ENCODE peak calls at places on chromosome 12, in nine cellular contexts. I, Q, Z, U, T, L, O, F and B are unnamed samples.

GRCh38 chr12:4431436-4431835 is 14.2 kb downstream of the FGF6 start:
- DNase-seq in Z (no peak), I (no peak), L (no peak), U (no peak), Q (no peak), O (no peak), F (no peak), T (no peak), B (no peak)

GRCh38 chr12:10595881-10596280 is 17.5 kb downstream of the MAGOHB start:
- DNase-seq in U (no peak), T (no peak), O (no peak), I (no peak), F (no peak), Q (no peak), L (no peak), Z (no peak), B (no peak)

GRCh38 chr12:22529281-22530060 is 14.9 kb downstream of the C2CD5 start:
- DNase-seq in O (no peak), I (no peak), T (peak), F (no peak), U (no peak), Q (no peak), Z (peak), L (no peak), B (no peak)

GRCh38 chr12:55666508-55666907 is 29.8 kb downstream of the OR10P1 start:
- DNase-seq in Q (no peak), I (no peak), L (no peak), Z (no peak), F (no peak), T (no peak), U (no peak), O (no peak), B (no peak)

GRCh38 chr12:28954333-28954732 is 194.7 kb upstream of the FAR2 start:
- DNase-seq in Z (peak), Q (no peak), I (no peak), O (no peak), F (no peak), U (no peak), T (no peak), L (no peak), B (no peak)

GRCh38 chr12:104573-105081 is 38.1 kb downstream of the IQSEC3 start:
- DNase-seq in U (no peak), I (no peak), Q (peak), L (no peak), F (peak), O (no peak), Z (no peak), T (peak), B (peak)

GRCh38 chr12:127926004-127926403 is 341.0 kb upstream of the TMEM132C start:
- DNase-seq in T (peak), Q (peak), I (no peak), U (no peak), F (no peak), L (peak), Z (peak), O (peak), B (no peak)

GRCh38 chr12:130714591-130715149 is 1.4 kb downstream of the RIMBP2 start:
- DNase-seq in U (no peak), F (no peak), I (no peak), T (no peak), L (peak), Q (no peak), Z (no peak), O (no peak), B (peak)

GRCh38 chr12:96401061-96401871 is 1.0 kb upstream of the CDK17 start:
- DNase-seq in T (peak), Z (peak), F (no peak), L (no peak), I (no peak), Q (no peak), O (peak), U (peak), B (peak)

GRCh38 chr12:59699408-59700144 is 103.7 kb downstream of the SLC16A7 start:
- DNase-seq in Z (peak), U (no peak), L (no peak), F (no peak), I (no peak), Q (no peak), T (no peak), O (no peak), B (no peak)

GRCh38 chr12:6335451-6336078 is 6.3 kb downstream of the TNFRSF1A start:
- DNase-seq in F (peak), O (peak), T (peak), U (peak), Q (no peak), L (no peak), I (no peak), Z (peak), B (peak)

GRCh38 chr12:124861898-124862676 is 1.6 kb downstream of the SCARB1 start:
- DNase-seq in I (no peak), U (no peak), Q (no peak), O (peak), T (no peak), F (no peak), Z (no peak), L (no peak), B (no peak)

GRCh38 chr12:124684971-124685688 is 117.7 kb upstream of the NCOR2 start:
- DNase-seq in Q (no peak), O (peak), U (no peak), F (no peak), L (peak), I (no peak), T (no peak), Z (peak), B (no peak)

GRCh38 chr12:39378346-39378745 is 64.6 kb downstream of the KIF21A start:
- DNase-seq in I (no peak), T (no peak), F (no peak), L (no peak), U (no peak), Q (no peak), Z (no peak), O (no peak), B (no peak)

GRCh38 chr12:52710744-52711143 is 7.4 kb upstream of the KRT77 start:
- DNase-seq in T (no peak), I (no peak), L (no peak), O (no peak), Q (no peak), U (no peak), F (no peak), Z (no peak), B (no peak)

GRCh38 chr12:101945361-101946232 is 68.2 kb downstream of the DRAM1 start:
- DNase-seq in U (no peak), I (no peak), Z (no peak), O (no peak), Q (no peak), F (no peak), T (peak), L (no peak), B (no peak)

GRCh38 chr12:102702447-102703114 is 214.5 kb downstream of the PAH start:
- DNase-seq in U (peak), F (peak), Q (no peak), I (no peak), T (peak), Z (peak), O (peak), L (peak), B (peak)

GRCh38 chr12:2488596-2488995 is 306.2 kb upstream of the FKBP4 start:
- DNase-seq in T (no peak), O (no peak), Z (no peak), F (no peak), I (no peak), Q (no peak), U (no peak), L (no peak), B (no peak)

GRCh38 chr12:92556622-92557421 is 146.0 kb upstream of the PLEKHG7 start:
- DNase-seq in U (no peak), O (no peak), Z (no peak), I (no peak), L (no peak), T (no peak), Q (no peak), F (no peak), B (no peak)

GRCh38 chr12:26991826-26992225 is 22.4 kb downstream of the TM7SF3 start:
- DNase-seq in O (no peak), L (no peak), U (no peak), T (no peak), I (no peak), Z (no peak), Q (no peak), F (no peak), B (no peak)

GRCh38 chr12:67068773-67069450 is 200.2 kb upstream of the CAND1 start:
- DNase-seq in U (peak), Z (peak), F (peak), Q (peak), L (peak), O (no peak), I (no peak), T (peak), B (no peak)

GRCh38 chr12:104165801-104166200 is 27.8 kb upstream of the NFYB start:
- DNase-seq in Q (no peak), L (no peak), F (no peak), T (no peak), Z (no peak), I (no peak), U (no peak), O (no peak), B (no peak)

GRCh38 chr12:14628771-14629170 is 61.1 kb upstream of the PLBD1 start:
- DNase-seq in Z (no peak), Q (no peak), O (no peak), L (no peak), T (no peak), I (no peak), F (no peak), U (no peak), B (no peak)

GRCh38 chr12:12481636-12482035 is 81.0 kb downstream of the DUSP16 start:
- DNase-seq in F (no peak), Q (no peak), T (no peak), O (no peak), Z (no peak), I (no peak), L (no peak), U (no peak), B (no peak)

GRCh38 chr12:103997277-103997900 is 31.7 kb downstream of the TDG start:
- DNase-seq in U (no peak), F (no peak), Z (no peak), L (no peak), O (no peak), Q (no peak), I (no peak), T (no peak), B (no peak)

GRCh38 chr12:124754949-124755800 is 108.5 kb downstream of the SCARB1 start:
- DNase-seq in I (peak), T (no peak), U (no peak), F (no peak), L (peak), O (peak), Q (peak), Z (peak), B (peak)

GRCh38 chr12:39587247-39587646 is 32.4 kb downstream of the ABCD2 start:
- DNase-seq in I (no peak), Z (peak), F (no peak), Q (no peak), O (no peak), U (no peak), L (no peak), T (no peak), B (no peak)

GRCh38 chr12:112891093-112892024 is 15.4 kb upstream of the OAS1 start:
- DNase-seq in I (no peak), Q (peak), L (no peak), F (no peak), U (no peak), Z (no peak), T (no peak), O (no peak), B (no peak)

GRCh38 chr12:52199294-52199920 is 7.6 kb upstream of the KRT80 start:
- DNase-seq in T (no peak), F (no peak), Q (no peak), Z (no peak), I (no peak), U (no peak), L (no peak), O (no peak), B (no peak)

GRCh38 chr12:92080390-92081285 is 65.0 kb downstream of the BTG1 start:
- DNase-seq in Q (no peak), L (no peak), Z (peak), F (no peak), I (no peak), U (peak), T (no peak), O (no peak), B (no peak)

GRCh38 chr12:123114305-123115083 is 36.4 kb downstream of the PITPNM2 start:
- DNase-seq in T (no peak), Z (no peak), L (no peak), O (no peak), I (no peak), F (no peak), Q (no peak), U (no peak), B (no peak)

GRCh38 chr12:52949413-52950331 is 754 bp downstream of the KRT18 start:
- DNase-seq in Q (no peak), I (no peak), F (no peak), Z (peak), L (no peak), T (peak), O (no peak), U (peak), B (no peak)